ENCODE peak calls at places on chromosomes 11 and 22, in four cellular contexts. E is RCC 7860, X is left cardiac atrium, Z is right atrium auricular region. W is an unnamed sample.

GRCh38 chr22:27124336-27125023 is 467.1 kb downstream of the MIAT start:
- DNase-seq in E (no peak), X (peak), Z (no peak), W (no peak)

GRCh38 chr22:33544707-33545106 is 375.6 kb downstream of the LARGE1 start:
- DNase-seq in E (peak), X (no peak), Z (no peak), W (peak)

GRCh38 chr22:50171965-50172421 is 1.5 kb downstream of the PANX2 start:
- DNase-seq in E (no peak), X (no peak), Z (no peak), W (no peak)

GRCh38 chr22:39318507-39319283 is 728 bp downstream of the RPL3 start:
- DNase-seq in E (peak), X (no peak), Z (no peak), W (peak)

GRCh38 chr22:44578115-44578457 is 80.1 kb upstream of the RTL6 start:
- DNase-seq in E (no peak), X (no peak), Z (no peak), W (no peak)

GRCh38 chr11:57251491-57252104 is 14.5 kb upstream of the APLNR start:
- DNase-seq in E (no peak), X (peak), Z (peak), W (no peak)

GRCh38 chr22:46547883-46548244 is 10.4 kb upstream of the CELSR1 start:
- DNase-seq in E (peak), X (peak), Z (peak), W (peak)

GRCh38 chr22:48628891-48629559 is 1198.6 kb downstream of the BRD1 start:
- DNase-seq in E (no peak), X (no peak), Z (no peak), W (no peak)

GRCh38 chr11:12704049-12704448 is 29.8 kb downstream of the TEAD1 start:
- DNase-seq in E (no peak), X (no peak), Z (no peak), W (no peak)

GRCh38 chr22:24146190-24146616 is 35.1 kb upstream of the SUSD2 start:
- DNase-seq in E (peak), X (no peak), Z (no peak), W (no peak)

GRCh38 chr22:23072911-23073491 is 2.7 kb downstream of the GNAZ start:
- DNase-seq in E (no peak), X (peak), Z (no peak), W (no peak)

W was measured in RKO.